ENCODE peak calls at places on chromosome 12, in five cellular contexts. D is heart left ventricle, N is endothelial cell of umbilical vein, V is testis, L is WERI-Rb-1. S is an unnamed sample.

GRCh38 chr12:89427508-89428156 is 75.3 kb upstream of the DUSP6 start:
- DNase-seq in V (no peak), N (no peak), D (no peak), L (no peak), S (no peak)

GRCh38 chr12:132145334-132145733 is 1.1 kb downstream of the NOC4L start:
- DNase-seq in D (no peak), N (no peak), V (no peak), L (no peak), S (no peak)

GRCh38 chr12:27841392-27841882 is 61.4 kb upstream of the MANSC4 start:
- DNase-seq in L (no peak), V (no peak), D (no peak), N (peak; percentile 57), S (no peak)

GRCh38 chr12:101459642-101460346 is 15.3 kb upstream of the SPIC start:
- DNase-seq in L (no peak), D (no peak), V (no peak), N (no peak), S (no peak)

GRCh38 chr12:113298861-113299545 is 35.9 kb downstream of the SLC8B1 start:
- DNase-seq in V (no peak), L (no peak), N (no peak), D (peak; percentile 89), S (no peak)

GRCh38 chr12:19967486-19967885 is 400.9 kb upstream of the PDE3A start:
- DNase-seq in N (peak; percentile 85), V (no peak), L (no peak), D (no peak), S (no peak)

GRCh38 chr12:92142251-92142896 is 3.3 kb downstream of the BTG1 start:
- DNase-seq in D (no peak), V (no peak), L (no peak), N (peak; percentile 29), S (no peak)

GRCh38 chr12:98373019-98373554 is 142.3 kb upstream of the TMPO start:
- DNase-seq in V (no peak), D (no peak), N (peak; percentile 61), L (no peak), S (no peak)

GRCh38 chr12:25124493-25124892 is 70.5 kb downstream of the DNAI7 start:
- DNase-seq in D (no peak), L (no peak), N (no peak), V (no peak), S (no peak)

GRCh38 chr12:92075425-92075891 is 70.2 kb downstream of the BTG1 start:
- DNase-seq in N (no peak), L (no peak), V (no peak), D (no peak), S (no peak)

GRCh38 chr12:5139751-5140150 is 96.1 kb downstream of the KCNA5 start:
- DNase-seq in D (no peak), V (no peak), N (no peak), L (no peak), S (no peak)

GRCh38 chr12:62250671-62251608 is 9.3 kb upstream of the USP15 start:
- DNase-seq in V (no peak), N (no peak), L (no peak), D (no peak), S (no peak)

GRCh38 chr12:69672195-69672594 is 26.9 kb downstream of the BEST3 start:
- DNase-seq in N (no peak), V (no peak), L (no peak), D (no peak), S (no peak)

GRCh38 chr12:110670161-110670701 is 18.7 kb downstream of the HVCN1 start:
- DNase-seq in L (no peak), N (no peak), V (no peak), D (no peak), S (no peak)

GRCh38 chr12:32120419-32120818 is 13.8 kb downstream of the BICD1 start:
- DNase-seq in D (no peak), N (peak; percentile 27), V (no peak), L (no peak), S (no peak)

GRCh38 chr12:48121522-48121921 is 2.4 kb downstream of the PFKM start:
- DNase-seq in D (no peak), N (no peak), V (no peak), L (no peak), S (no peak)

DNA sequence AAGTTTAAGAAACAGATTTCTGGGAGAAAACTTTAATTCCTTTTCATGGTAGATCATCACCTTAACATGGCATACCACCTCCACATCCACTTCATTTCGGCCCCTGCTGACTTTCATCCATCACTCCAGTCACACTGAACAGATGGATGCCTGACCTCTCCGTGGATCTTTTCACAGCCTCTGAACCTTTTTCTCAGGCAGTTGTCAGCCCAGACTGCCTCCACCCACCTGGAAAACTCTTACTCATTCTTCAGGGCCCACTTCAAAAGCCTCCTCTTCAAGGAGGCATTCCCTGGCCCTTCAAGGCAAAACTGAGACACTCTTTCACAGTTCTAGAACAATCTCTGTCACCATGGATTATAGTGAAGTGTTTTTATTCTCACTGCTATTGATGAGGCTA is 52.9 kb downstream of the GXYLT1 start:
- DNase-seq in L (no peak), N (no peak), V (no peak), D (no peak), S (no peak)
- H3K27ac ChIP-seq in L (no peak overlapping the region), N (peak overlapping the region; percentile 27), V (no peak overlapping the region), D (no peak overlapping the region), S (no peak overlapping the region)

GRCh38 chr12:12901158-12901791 is 9.9 kb downstream of the GPRC5A start:
- DNase-seq in L (peak; percentile 77), N (peak; percentile 71), D (no peak), V (no peak), S (no peak)
- H3K4me3 ChIP-seq in L (peak overlapping the region; percentile 47), N (no peak overlapping the region), D (no peak overlapping the region), V (no peak overlapping the region), S (no peak overlapping the region)

DNA sequence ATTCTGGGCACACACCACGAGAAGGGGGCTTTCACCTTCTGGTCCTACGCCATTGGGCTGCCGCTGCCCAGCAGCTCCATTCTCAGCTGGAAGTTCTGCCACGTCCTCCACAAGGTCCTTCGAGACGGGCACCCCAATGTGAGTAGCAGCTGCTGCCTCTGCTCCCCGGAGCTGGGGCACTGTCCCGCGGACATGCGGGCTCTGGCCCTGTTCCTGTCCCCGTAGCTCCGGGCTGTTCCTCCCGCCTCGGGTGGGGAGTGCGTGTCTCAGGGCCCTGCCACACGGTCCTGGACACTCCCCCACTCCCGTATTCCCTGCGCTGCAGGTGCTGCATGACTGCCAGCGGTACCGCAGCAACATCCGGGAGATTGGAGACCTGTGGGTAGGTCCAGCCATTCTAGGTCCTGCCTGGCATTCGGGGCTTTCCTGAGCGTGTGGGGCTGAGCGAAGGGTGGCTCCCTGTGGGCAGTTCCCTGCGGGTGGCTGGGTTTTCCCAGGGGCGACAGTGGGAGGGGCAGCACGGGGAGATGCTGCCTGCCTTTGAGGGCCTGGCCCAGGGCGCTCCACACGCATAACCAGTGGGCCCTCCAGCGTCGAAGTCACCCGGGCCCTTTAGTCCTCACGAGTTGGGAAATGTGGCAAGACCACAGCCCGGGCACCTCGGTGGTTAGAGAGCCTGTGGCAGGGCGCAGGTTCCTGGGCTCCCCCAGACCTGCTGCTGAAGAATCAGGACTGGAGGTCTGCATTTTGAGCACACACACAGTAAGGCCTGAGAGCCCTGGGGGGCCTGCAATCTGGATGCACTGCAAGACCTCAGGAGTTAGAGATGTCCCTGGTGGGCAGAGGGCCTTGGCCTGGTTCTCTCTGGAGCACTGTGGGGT is 13.5 kb downstream of the HIP1R start:
- DNase-seq in N (no peak), L (no peak), D (no peak), V (no peak), S (peak; percentile 15)
- H3K27ac ChIP-seq in N (no peak overlapping the region), L (no peak overlapping the region), D (no peak overlapping the region), V (no peak overlapping the region), S (no peak overlapping the region)

GRCh38 chr12:59040651-59041050 is 120.3 kb upstream of the LRIG3 start:
- DNase-seq in N (peak; percentile 79), V (no peak), L (no peak), D (no peak), S (no peak)
- H3K4me3 ChIP-seq in N (no peak overlapping the region), V (no peak overlapping the region), L (no peak overlapping the region), D (no peak overlapping the region), S (no peak overlapping the region)

GRCh38 chr12:116389326-116389725 is 111.8 kb upstream of the MED13L start:
- DNase-seq in L (no peak), V (no peak), N (no peak), D (no peak), S (no peak)

GRCh38 chr12:116392061-116392460 is 114.6 kb upstream of the MED13L start:
- DNase-seq in V (no peak), L (no peak), N (no peak), D (no peak), S (no peak)

GRCh38 chr12:116390656-116391335 is 113.3 kb upstream of the MED13L start:
- DNase-seq in V (no peak), D (no peak), N (no peak), L (no peak), S (no peak)

GRCh38 chr12:116391501-116391900 is 114.0 kb upstream of the MED13L start:
- DNase-seq in L (no peak), V (no peak), D (no peak), N (no peak), S (no peak)

DNA sequence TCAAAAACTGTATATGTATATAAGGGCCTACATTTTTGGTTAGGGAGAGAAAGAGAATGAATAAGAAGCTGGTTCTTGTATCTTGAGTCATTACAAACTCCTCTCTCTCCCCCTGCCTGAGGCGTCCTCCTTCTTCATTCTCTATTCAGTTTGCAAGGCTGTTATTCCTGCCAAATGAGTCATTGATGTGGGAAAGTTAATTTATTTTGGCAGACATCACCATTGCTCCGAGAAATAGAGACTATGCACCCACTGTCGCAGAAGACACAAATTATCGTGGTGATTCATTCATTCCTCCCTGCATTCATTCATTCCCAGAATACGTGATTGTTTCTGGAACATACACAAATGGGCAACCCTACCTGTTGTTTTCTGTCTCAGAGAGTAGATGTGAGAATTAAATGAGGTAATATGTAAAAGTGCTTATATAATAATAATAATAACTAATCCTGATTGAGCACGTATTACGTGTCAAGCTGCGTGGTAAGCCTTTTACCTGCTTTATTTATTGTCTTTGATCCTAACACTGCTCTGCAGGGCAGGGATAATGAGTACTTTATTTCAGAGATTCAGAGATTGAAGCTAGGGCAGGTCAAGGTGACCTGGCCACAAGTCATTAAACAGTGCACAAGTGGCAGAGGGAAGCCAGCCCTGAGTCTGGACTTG is 112.6 kb upstream of the MED13L start:
- DNase-seq in D (no peak), V (no peak), L (no peak), N (peak; percentile 95), S (no peak)
- H3K27ac ChIP-seq in D (peak overlapping the region; percentile 43), V (no peak overlapping the region), L (no peak overlapping the region), N (no peak overlapping the region), S (no peak overlapping the region)

DNA sequence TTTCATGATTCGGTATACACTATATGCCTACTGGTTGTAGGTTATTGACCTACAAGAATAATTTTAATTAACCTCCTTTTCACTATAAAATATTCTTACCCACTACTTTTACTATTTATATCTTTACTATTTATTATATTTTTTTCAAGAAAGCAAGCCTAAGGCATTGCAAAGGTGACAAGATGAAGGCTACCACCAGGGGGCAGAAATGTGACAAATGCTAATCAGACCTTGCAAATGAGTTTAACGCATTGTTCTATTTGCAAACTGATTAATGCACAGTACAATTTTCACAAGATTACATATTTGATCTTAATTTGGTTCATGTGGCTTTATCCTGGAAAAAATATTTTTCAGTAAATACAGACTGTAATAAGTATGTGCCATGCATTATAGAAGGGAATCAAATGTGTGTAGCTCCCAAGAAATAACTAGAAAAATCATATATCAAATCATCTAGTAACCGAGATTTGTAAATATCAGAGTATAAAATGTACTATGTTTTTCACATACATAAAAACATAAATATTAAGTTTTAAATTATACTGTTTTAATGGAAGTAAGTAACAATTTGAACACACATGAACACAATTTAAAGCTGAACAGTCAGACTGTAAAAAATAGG is 107.0 kb downstream of the ADAMTS20 start:
- DNase-seq in N (peak; percentile 76), L (peak; percentile 67), D (peak; percentile 28), V (peak; percentile 76), S (peak; percentile 49)
- H3K4me3 ChIP-seq in N (no peak overlapping the region), L (no peak overlapping the region), D (no peak overlapping the region), V (no peak overlapping the region), S (no peak overlapping the region)